ENCODE peak calls at places on chromosomes 1 and 21, in nine cellular contexts. A is pulmonary artery endothelial cell, H is brain microvascular endothelial cell, P is caudate nucleus, K is fibroblast of lung, E is NCI-H1092 treated with DMSO at 0.1 percent for 48 hours, B is dermis blood vessel endothelial cell, D is posterior cingulate gyrus, V is left lung. F is an unnamed sample.

GRCh38 chr1:197042676-197043341 is 24.3 kb downstream of the F13B start:
- DNase-seq in A (no peak), H (no peak), P (no peak), K (no peak), E (peak; percentile 96), B (no peak), D (no peak), V (no peak), F (no peak)

GRCh38 chr1:151478140-151478812 is 19.0 kb upstream of the POGZ start:
- DNase-seq in A (no peak), H (no peak), P (no peak), K (no peak), E (no peak), B (no peak), D (no peak), V (no peak), F (no peak)

GRCh38 chr21:20996421-20997307 is 1.5 kb upstream of the NCAM2 start:
- DNase-seq in A (no peak), H (no peak), P (no peak), K (peak; percentile 29), E (no peak), B (no peak), D (no peak), V (peak; percentile 63), F (no peak)

GRCh38 chr21:15370576-15370975 is 305.8 kb upstream of the NRIP1 start:
- DNase-seq in A (no peak), H (no peak), P (no peak), K (no peak), E (no peak), B (no peak), D (no peak), V (no peak), F (no peak)

GRCh38 chr1:202124107-202124506 is 1.4 kb downstream of the GPR37L1 start:
- DNase-seq in A (no peak), H (no peak), P (no peak), K (no peak), E (no peak), B (no peak), D (no peak), V (no peak), F (no peak)

GRCh38 chr1:228350179-228350742 is 56.4 kb downstream of the TRIM11 start:
- DNase-seq in A (no peak), H (no peak), P (no peak), K (no peak), E (no peak), B (no peak), D (no peak), V (no peak), F (no peak)

GRCh38 chr1:204997616-204998015 is 45.4 kb upstream of the CNTN2 start:
- DNase-seq in A (no peak), H (no peak), P (no peak), K (no peak), E (no peak), B (no peak), D (peak; percentile 59), V (peak; percentile 65), F (no peak)

GRCh38 chr1:241598234-241598633 is 41.9 kb downstream of the CHML start:
- DNase-seq in A (no peak), H (no peak), P (no peak), K (no peak), E (no peak), B (no peak), D (no peak), V (no peak), F (no peak)

GRCh38 chr1:2547210-2548067 is 8.7 kb upstream of the TNFRSF14 start:
- DNase-seq in A (no peak), H (no peak), P (no peak), K (no peak), E (no peak), B (no peak), D (no peak), V (no peak), F (no peak)

GRCh38 chr1:78420185-78420584 is 70.6 kb upstream of the PTGFR start:
- DNase-seq in A (no peak), H (no peak), P (no peak), K (peak; percentile 64), E (no peak), B (no peak), D (no peak), V (no peak), F (no peak)

GRCh38 chr21:36229181-36229580 is 72.6 kb downstream of the DOP1B start:
- DNase-seq in A (no peak), H (no peak), P (no peak), K (no peak), E (no peak), B (no peak), D (no peak), V (no peak), F (no peak)

GRCh38 chr1:15584489-15585363 is at the start of gene AGMAT:
- DNase-seq in A (no peak), H (peak; percentile 17), P (no peak), K (peak; percentile 24), E (peak; percentile 25), B (peak; percentile 48), D (no peak), V (peak; percentile 83), F (peak; percentile 72)

GRCh38 chr1:14897080-14897449 is 256.5 kb upstream of the TMEM51 start:
- DNase-seq in A (no peak), H (no peak), P (no peak), K (peak; percentile 25), E (no peak), B (no peak), D (no peak), V (no peak), F (no peak)

GRCh38 chr1:9561429-9561828 is 22.2 kb downstream of the SLC25A33 start:
- DNase-seq in A (peak; percentile 89), H (peak; percentile 84), P (no peak), K (peak; percentile 93), E (peak; percentile 47), B (peak; percentile 94), D (no peak), V (no peak), F (no peak)

GRCh38 chr1:76433528-76433927 is 359.0 kb downstream of the ST6GALNAC3 start:
- DNase-seq in A (no peak), H (peak; percentile 69), P (no peak), K (peak; percentile 42), E (no peak), B (no peak), D (no peak), V (no peak), F (no peak)

GRCh38 chr1:228166170-228166936 is 749 bp downstream of the IBA57 start:
- DNase-seq in A (no peak), H (peak; percentile 61), P (no peak), K (peak; percentile 54), E (peak; percentile 72), B (peak; percentile 62), D (peak; percentile 84), V (peak; percentile 80), F (peak; percentile 84)

GRCh38 chr1:199590708-199591107 is 436.8 kb upstream of the NR5A2 start:
- DNase-seq in A (no peak), H (no peak), P (no peak), K (no peak), E (no peak), B (peak; percentile 39), D (no peak), V (no peak), F (no peak)

GRCh38 chr1:9233241-9233941 is 1.2 kb upstream of the H6PD start:
- DNase-seq in A (no peak), H (peak; percentile 29), P (no peak), K (peak; percentile 95), E (no peak), B (peak; percentile 77), D (peak; percentile 79), V (peak; percentile 90), F (peak; percentile 58)

F was measured in mucosa of descending colon.